ENCODE peak calls at places on chromosomes 11 and 22, in nine cellular contexts. C is left ventricle myocardium inferior; K is PC-9; E is AG09309; M is HCT116; B is CD8-positive, alpha-beta memory T cell; G is MM.1S; A is dorsolateral prefrontal cortex; Z is sigmoid colon. S is an unnamed sample.

GRCh38 chr11:2567026-2567671 is 122.3 kb downstream of the KCNQ1 start:
- DNase-seq in A (no peak), E (no peak), B (no peak), Z (peak), K (no peak), C (no peak), M (no peak), G (no peak), S (no peak)

GRCh38 chr22:22704156-22704946 is 59.9 kb downstream of the GGTLC2 start:
- DNase-seq in M (no peak), C (no peak), E (no peak), B (no peak), A (no peak), K (no peak), Z (no peak), G (no peak), S (no peak)

GRCh38 chr11:67996622-67997459 is 7.1 kb downstream of the UNC93B1 start:
- DNase-seq in A (no peak), B (peak), G (peak), M (peak), Z (no peak), K (no peak), E (no peak), C (peak), S (peak)

GRCh38 chr22:17281026-17281809 is 62.0 kb upstream of the ADA2 start:
- DNase-seq in M (no peak), C (no peak), B (no peak), A (no peak), E (no peak), G (no peak), K (no peak), Z (peak), S (no peak)

GRCh38 chr22:44033689-44034088 is 9.6 kb downstream of the PARVB start:
- DNase-seq in Z (no peak), A (no peak), K (no peak), B (no peak), C (no peak), M (no peak), E (no peak), G (no peak), S (no peak)

GRCh38 chr11:17263803-17264202 is 12.7 kb upstream of the NUCB2 start:
- DNase-seq in Z (no peak), C (no peak), E (no peak), K (no peak), B (no peak), M (no peak), G (no peak), A (no peak), S (peak)

GRCh38 chr11:82883853-82884252 is 16.4 kb downstream of the PRCP start:
- DNase-seq in K (no peak), G (no peak), E (no peak), Z (no peak), A (no peak), C (no peak), M (no peak), B (no peak), S (no peak)

GRCh38 chr22:46366801-46367706 is 31.5 kb downstream of the TRMU start:
- DNase-seq in Z (no peak), B (peak), A (no peak), M (no peak), K (no peak), E (no peak), C (no peak), G (peak), S (no peak)

GRCh38 chr22:20247010-20247505 is 21.1 kb downstream of the RTN4R start:
- DNase-seq in B (no peak), Z (no peak), C (no peak), K (no peak), M (no peak), E (no peak), A (peak), G (no peak), S (no peak)

GRCh38 chr11:47390084-47390760 is 11.9 kb upstream of the SPI1 start:
- DNase-seq in A (no peak), C (no peak), K (no peak), E (no peak), G (no peak), Z (no peak), M (no peak), B (no peak), S (no peak)

GRCh38 chr11:76670475-76671235 is at the start of gene LRRC32:
- DNase-seq in E (no peak), Z (peak), K (no peak), G (no peak), B (no peak), M (no peak), A (no peak), C (peak), S (peak)

GRCh38 chr11:35781342-35782171 is 119.0 kb downstream of the TRIM44 start:
- DNase-seq in G (no peak), Z (no peak), M (no peak), C (no peak), B (no peak), K (no peak), E (no peak), A (no peak), S (peak)

GRCh38 chr22:44746836-44747519 is 5.4 kb upstream of the ARHGAP8 start:
- DNase-seq in B (no peak), E (no peak), A (no peak), G (no peak), Z (no peak), C (no peak), M (no peak), K (no peak), S (peak)

GRCh38 chr11:111602865-111603632 is 800 bp downstream of the SIK2 start:
- DNase-seq in C (no peak), M (no peak), K (no peak), Z (peak), B (peak), A (peak), E (no peak), G (peak), S (peak)

GRCh38 chr11:102115557-102115956 is 5.3 kb downstream of the YAP1 start:
- DNase-seq in B (no peak), Z (no peak), G (no peak), M (no peak), K (no peak), C (no peak), A (no peak), E (no peak), S (peak)

DNA sequence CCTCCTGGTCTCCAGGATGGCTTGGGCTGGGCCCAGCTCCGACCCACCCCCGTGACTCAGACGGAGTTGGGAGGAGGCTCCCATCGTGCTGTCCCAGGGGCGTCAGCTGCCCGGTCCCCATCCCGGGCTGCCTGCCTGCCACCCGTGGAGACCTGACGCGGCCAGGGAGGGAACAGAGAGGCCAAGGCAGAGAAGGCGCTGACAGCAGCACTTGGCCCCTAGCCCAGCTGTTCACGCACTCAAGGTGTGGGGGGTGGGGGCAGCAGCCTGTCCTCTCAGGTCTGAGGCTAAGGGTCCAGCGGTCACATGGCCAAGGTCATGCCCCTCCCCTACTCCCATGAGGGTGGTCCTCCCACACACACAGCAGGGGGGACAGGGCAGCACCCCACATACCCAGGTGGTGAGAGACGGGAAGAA is 48.6 kb downstream of the ELFN2 start:
- DNase-seq in C (no peak), K (peak), Z (no peak), B (no peak), G (no peak), A (no peak), E (no peak), M (no peak), S (peak)
- H3K4me3 ChIP-seq in C (no peak), K (no peak), Z (no peak), B (no peak), G (no peak), A (no peak), E (no peak), M (no peak), S (no peak)

GRCh38 chr11:78190374-78190773 is 1.7 kb downstream of the USP35 start:
- DNase-seq in Z (peak), C (no peak), K (no peak), B (no peak), M (no peak), E (no peak), A (no peak), G (no peak), S (no peak)

GRCh38 chr11:78190871-78191538 is 2.3 kb downstream of the USP35 start:
- DNase-seq in M (no peak), C (no peak), G (no peak), B (no peak), K (no peak), Z (peak), A (no peak), E (no peak), S (no peak)

GRCh38 chr11:78188012-78188808 is at the start of gene KCTD21:
- DNase-seq in E (peak), C (peak), K (peak), M (peak), A (peak), B (peak), G (peak), Z (peak), S (peak)

GRCh38 chr11:78188809-78189724 is at the start of gene USP35:
- DNase-seq in Z (peak), K (no peak), A (no peak), C (no peak), M (no peak), E (no peak), B (no peak), G (no peak), S (no peak)

GRCh38 chr11:78189851-78190250 is 1.1 kb downstream of the USP35 start:
- DNase-seq in E (no peak), K (no peak), Z (peak), C (no peak), G (no peak), A (no peak), B (no peak), M (no peak), S (no peak)
- H3K4me3 ChIP-seq in E (peak), K (peak), Z (peak), C (peak), G (no peak), A (peak), B (peak), M (peak), S (peak)

GRCh38 chr11:12733091-12733490 is 58.9 kb downstream of the TEAD1 start:
- DNase-seq in E (no peak), B (no peak), K (no peak), C (no peak), M (no peak), G (no peak), A (no peak), Z (no peak), S (no peak)
- H3K4me3 ChIP-seq in E (no peak), B (no peak), K (no peak), C (no peak), M (no peak), G (no peak), A (no peak), Z (no peak), S (no peak)

GRCh38 chr11:1547467-1548098 is 24.5 kb downstream of the DUSP8 start:
- DNase-seq in Z (no peak), G (no peak), E (no peak), A (no peak), C (no peak), K (no peak), B (no peak), M (no peak), S (no peak)
- H3K4me3 ChIP-seq in Z (no peak), G (peak), E (no peak), A (peak), C (peak), K (peak), B (no peak), M (peak), S (no peak)

GRCh38 chr22:25390297-25391240 is 171.1 kb downstream of the CRYBB2 start:
- DNase-seq in A (no peak), G (no peak), M (no peak), C (no peak), K (no peak), B (no peak), Z (no peak), E (no peak), S (no peak)

GRCh38 chr22:25388415-25388814 is 169.0 kb downstream of the CRYBB2 start:
- DNase-seq in K (no peak), G (no peak), A (no peak), Z (no peak), C (no peak), M (no peak), E (no peak), B (no peak), S (no peak)

GRCh38 chr22:25388866-25389540 is 169.6 kb downstream of the CRYBB2 start:
- DNase-seq in B (peak), E (no peak), C (no peak), K (no peak), G (no peak), Z (no peak), A (no peak), M (no peak), S (no peak)

GRCh38 chr22:25386538-25386884 is 167.1 kb downstream of the CRYBB2 start:
- DNase-seq in C (no peak), K (no peak), E (no peak), M (no peak), A (no peak), B (no peak), G (no peak), Z (no peak), S (no peak)

GRCh38 chr22:25389541-25389919 is 170.1 kb downstream of the CRYBB2 start:
- DNase-seq in C (no peak), A (no peak), E (no peak), B (no peak), K (no peak), G (no peak), M (no peak), Z (no peak), S (no peak)
- H3K4me3 ChIP-seq in C (no peak), A (no peak), E (no peak), B (no peak), K (no peak), G (no peak), M (no peak), Z (no peak), S (no peak)

GRCh38 chr11:73343076-73343833 is 32.9 kb upstream of the RELT start:
- DNase-seq in C (no peak), E (no peak), G (no peak), B (no peak), K (no peak), A (no peak), Z (no peak), M (no peak), S (no peak)
- H3K4me3 ChIP-seq in C (peak), E (no peak), G (no peak), B (no peak), K (no peak), A (peak), Z (peak), M (no peak), S (no peak)

GRCh38 chr11:122098223-122098980 is 17.6 kb downstream of the BLID start:
- DNase-seq in K (no peak), A (no peak), M (no peak), G (no peak), E (no peak), B (no peak), C (no peak), Z (no peak), S (peak)

GRCh38 chr11:122097419-122098001 is 18.5 kb downstream of the BLID start:
- DNase-seq in E (no peak), B (no peak), A (no peak), K (no peak), C (no peak), Z (no peak), M (no peak), G (no peak), S (peak)

GRCh38 chr11:122093731-122094130 is 22.3 kb downstream of the BLID start:
- DNase-seq in B (no peak), C (no peak), G (no peak), A (no peak), Z (no peak), E (no peak), K (no peak), M (no peak), S (peak)

GRCh38 chr11:122099345-122100045 is 16.5 kb downstream of the BLID start:
- DNase-seq in K (no peak), M (no peak), G (no peak), B (no peak), A (peak), C (no peak), Z (no peak), E (no peak), S (peak)

DNA sequence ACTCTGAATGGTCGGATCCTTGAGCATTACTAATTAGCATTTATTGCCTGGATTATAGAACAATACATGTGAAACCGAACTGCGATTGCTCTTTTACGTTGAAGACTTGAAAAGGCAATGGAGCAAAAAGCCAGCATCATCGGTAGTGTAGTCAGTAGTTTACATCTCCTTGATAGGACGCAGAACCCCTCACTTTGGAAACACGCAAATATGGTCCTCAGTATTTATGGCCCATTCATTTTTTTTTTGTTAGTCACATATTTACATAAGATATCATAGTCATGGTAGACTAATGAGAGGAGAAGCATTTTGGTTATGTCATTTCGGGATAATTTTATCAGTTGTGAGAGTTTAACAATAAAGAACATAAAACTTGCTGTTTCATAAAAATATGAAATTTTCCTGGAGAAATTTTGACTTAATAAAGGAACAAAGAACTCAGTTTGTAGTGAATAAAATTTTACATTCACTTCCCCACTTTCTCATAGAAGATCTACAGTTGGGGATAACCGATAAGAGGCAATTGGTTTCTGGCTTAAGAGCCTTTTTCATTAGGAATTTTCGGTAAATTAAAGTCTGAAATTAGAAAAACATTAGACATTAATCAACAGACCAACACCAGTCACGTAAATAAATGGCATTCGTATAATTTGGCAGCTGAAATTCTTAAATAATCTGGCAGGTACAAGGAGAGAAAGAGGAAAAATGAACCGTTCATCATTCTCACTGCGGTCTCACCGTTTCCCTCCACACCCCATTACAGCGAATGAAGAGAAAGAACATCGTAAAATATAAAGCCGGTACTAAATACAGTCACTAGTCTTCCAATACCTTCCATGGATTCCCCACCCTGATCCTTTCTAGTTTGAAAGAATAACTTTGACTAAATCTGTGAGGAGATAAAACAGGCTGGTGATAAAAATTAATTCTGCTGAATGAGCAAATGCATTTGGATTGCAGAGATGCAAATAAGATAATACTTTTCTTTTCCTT is 19.8 kb downstream of the BLID start:
- DNase-seq in G (no peak), M (no peak), C (no peak), E (no peak), A (no peak), B (no peak), K (no peak), Z (no peak), S (no peak)
- H3K4me3 ChIP-seq in G (no peak), M (no peak), C (peak), E (peak), A (peak), B (no peak), K (no peak), Z (peak), S (no peak)

GRCh38 chr11:11865449-11865848 is 23.7 kb downstream of the USP47 start:
- DNase-seq in E (no peak), Z (no peak), A (no peak), C (no peak), K (no peak), M (no peak), B (no peak), G (no peak), S (no peak)
- H3K4me3 ChIP-seq in E (no peak), Z (no peak), A (no peak), C (no peak), K (no peak), M (no peak), B (no peak), G (no peak), S (no peak)

S was measured in epithelial cell of esophagus.